ENCODE peak calls at places on chromosomes 2 and 18, in ten cellular contexts. G, C, H, S, Y, Z, Q, F, M and V are unnamed samples.

GRCh38 chr18:58338961-58339722 is 289.7 kb downstream of the ALPK2 start:
- DNase-seq in G (no peak), M (no peak), Y (no peak), S (no peak), H (peak; percentile 34), Q (peak; percentile 38), Z (peak; percentile 81), F (no peak), C (no peak), V (no peak)

GRCh38 chr2:13113016-13113415 is 396.3 kb downstream of the TRIB2 start:
- DNase-seq in Y (no peak), S (no peak), M (no peak), Q (no peak), C (no peak), G (no peak), F (no peak), H (no peak), Z (peak; percentile 5), V (no peak)

GRCh38 chr18:63953811-63954210 is 4.7 kb downstream of the HMSD start:
- DNase-seq in C (no peak), Q (no peak), G (no peak), F (peak; percentile 58), S (no peak), Y (no peak), Z (no peak), M (peak; percentile 29), H (peak; percentile 36), V (no peak)

GRCh38 chr2:182716665-182716990 is 571 bp downstream of the DNAJC10 start:
- DNase-seq in Z (peak; percentile 91), G (no peak), Y (no peak), H (no peak), S (no peak), F (no peak), M (no peak), C (no peak), Q (no peak), V (no peak)

GRCh38 chr18:31513189-31513907 is 15.4 kb downstream of the DSG2 start:
- DNase-seq in Q (no peak), F (no peak), Y (no peak), M (no peak), Z (no peak), C (no peak), G (no peak), S (peak; percentile 33), H (no peak), V (peak; percentile 89)

GRCh38 chr2:45786030-45786830 is 134.8 kb downstream of the PRKCE start:
- DNase-seq in H (no peak), S (no peak), M (no peak), Z (no peak), C (no peak), Q (no peak), F (no peak), Y (no peak), G (no peak), V (no peak)

GRCh38 chr2:238344517-238344916 is 24.2 kb downstream of the TRAF3IP1 start:
- DNase-seq in S (no peak), H (no peak), Q (no peak), F (no peak), M (no peak), C (no peak), Y (no peak), G (no peak), Z (no peak), V (no peak)

GRCh38 chr18:38427234-38427633 is 861.6 kb upstream of the CELF4 start:
- DNase-seq in H (peak; percentile 25), S (no peak), M (no peak), G (no peak), C (no peak), Q (peak; percentile 1), Y (no peak), Z (no peak), F (no peak), V (no peak)

GRCh38 chr2:187169108-187169713 is 278.8 kb downstream of the CALCRL start:
- DNase-seq in Q (no peak), G (no peak), F (no peak), S (no peak), M (no peak), H (no peak), C (no peak), Z (peak; percentile 4), Y (no peak), V (no peak)

GRCh38 chr18:21853020-21853419 is 112.4 kb downstream of the MIB1 start:
- DNase-seq in Z (no peak), G (no peak), M (no peak), H (peak; percentile 76), Y (no peak), C (no peak), S (no peak), F (no peak), Q (no peak), V (no peak)

GRCh38 chr2:37771600-37772088 is 100.2 kb upstream of the CDC42EP3 start:
- DNase-seq in M (no peak), G (no peak), Z (no peak), Q (no peak), Y (no peak), H (no peak), F (peak; percentile 28), C (no peak), S (peak; percentile 11), V (no peak)

GRCh38 chr2:237919593-237919992 is 47.2 kb upstream of the UBE2F start:
- DNase-seq in M (peak; percentile 54), Y (no peak), C (no peak), S (no peak), Q (no peak), H (no peak), G (no peak), F (no peak), Z (no peak), V (no peak)

GRCh38 chr2:138708682-138709241 is 71.4 kb downstream of the NXPH2 start:
- DNase-seq in C (no peak), Y (no peak), G (no peak), H (peak; percentile 23), M (no peak), Q (no peak), Z (no peak), F (peak; percentile 73), S (no peak), V (peak; percentile 21)

GRCh38 chr18:73136134-73136533 is 268.3 kb upstream of the NETO1 start:
- DNase-seq in G (no peak), Q (no peak), C (no peak), F (peak; percentile 25), Y (no peak), Z (peak; percentile 72), S (no peak), M (no peak), H (peak; percentile 18), V (no peak)